ENCODE peak calls at places on chromosomes 4 and X, in six cellular contexts. U is heart right ventricle; C is psoas muscle; B is mesenchymal stem cell; X is IMR-90; J is effector memory CD4-positive, alpha-beta T cell. L is an unnamed sample.

GRCh38 chrX:152637649-152638442 is at the start of gene GABRQ:
- DNase-seq in U (no peak), C (no peak), B (no peak), X (no peak), J (no peak), L (no peak)

GRCh38 chr4:168150651-168151050 is 58.3 kb downstream of the ANXA10 start:
- DNase-seq in U (no peak), C (no peak), B (no peak), X (no peak), J (no peak), L (no peak)

GRCh38 chr4:67122029-67122428 is 423.3 kb downstream of the CENPC start:
- DNase-seq in U (no peak), C (no peak), B (peak; percentile 19), X (no peak), J (no peak), L (no peak)

GRCh38 chr4:13988347-13989265 is 361.1 kb upstream of the BOD1L1 start:
- DNase-seq in U (peak; percentile 16), C (peak; percentile 68), B (peak; percentile 86), X (peak; percentile 97), J (no peak), L (peak; percentile 72)

GRCh38 chr4:58522765-58523382 is 1412.7 kb upstream of the IGFBP7 start:
- DNase-seq in U (no peak), C (no peak), B (no peak), X (no peak), J (no peak), L (no peak)

GRCh38 chr4:156190606-156191005 is 236.9 kb upstream of the CTSO start:
- DNase-seq in U (no peak), C (no peak), B (peak; percentile 67), X (peak; percentile 89), J (no peak), L (no peak)

GRCh38 chr4:184647391-184648101 is 1.7 kb downstream of the CASP3 start:
- DNase-seq in U (no peak), C (no peak), B (peak; percentile 65), X (peak; percentile 62), J (no peak), L (no peak)

GRCh38 chrX:123083924-123084323 is 100.2 kb upstream of the GRIA3 start:
- DNase-seq in U (no peak), C (no peak), B (no peak), X (no peak), J (no peak), L (no peak)

GRCh38 chrX:150198776-150199175 is 164.3 kb upstream of the MAMLD1 start:
- DNase-seq in U (no peak), C (no peak), B (no peak), X (no peak), J (no peak), L (no peak)

GRCh38 chr4:170111546-170111945 is 21.8 kb upstream of the AADAT start:
- DNase-seq in U (no peak), C (no peak), B (no peak), X (no peak), J (no peak), L (no peak)

GRCh38 chr4:7107166-7107905 is 39.5 kb upstream of the GRPEL1 start:
- DNase-seq in U (no peak), C (peak; percentile 28), B (no peak), X (no peak), J (no peak), L (no peak)

GRCh38 chrX:15465896-15466651 is 27.1 kb downstream of the PIR start:
- DNase-seq in U (no peak), C (no peak), B (peak; percentile 21), X (peak; percentile 7), J (no peak), L (no peak)

GRCh38 chr4:53545942-53546581 is 45.2 kb downstream of the LNX1 start:
- DNase-seq in U (no peak), C (no peak), B (no peak), X (no peak), J (no peak), L (no peak)

GRCh38 chr4:122152699-122153328 is 683 bp downstream of the BLTP1 start:
- DNase-seq in U (peak; percentile 13), C (peak; percentile 60), B (peak; percentile 53), X (peak; percentile 25), J (no peak), L (peak; percentile 52)

GRCh38 chr4:128553665-128554515 is 255.6 kb upstream of the JADE1 start:
- DNase-seq in U (no peak), C (no peak), B (no peak), X (no peak), J (no peak), L (no peak)

GRCh38 chrX:53080628-53081580 is 1.3 kb upstream of the TSPYL2 start:
- DNase-seq in U (no peak), C (no peak), B (no peak), X (peak; percentile 43), J (no peak), L (no peak)

GRCh38 chr4:7095611-7096155 is 27.8 kb upstream of the GRPEL1 start:
- DNase-seq in U (no peak), C (no peak), B (no peak), X (no peak), J (no peak), L (no peak)

GRCh38 chrX:47030339-47030738 is 47.9 kb upstream of the RGN start:
- DNase-seq in U (peak; percentile 32), C (no peak), B (peak; percentile 65), X (peak; percentile 68), J (no peak), L (no peak)

GRCh38 chr4:148779771-148780170 is 337.6 kb upstream of the NR3C2 start:
- DNase-seq in U (no peak), C (no peak), B (no peak), X (no peak), J (no peak), L (no peak)

GRCh38 chrX:1448793-1449580 is 3.7 kb downstream of the ASMTL start:
- DNase-seq in U (no peak), C (no peak), B (no peak), X (no peak), J (no peak), L (no peak)

GRCh38 chr4:73684097-73684496 is 56.3 kb upstream of the CXCL8 start:
- DNase-seq in U (no peak), C (no peak), B (no peak), X (peak; percentile 43), J (no peak), L (no peak)

GRCh38 chrX:65674351-65674893 is 7.0 kb downstream of the MSN start:
- DNase-seq in U (no peak), C (no peak), B (peak; percentile 76), X (peak; percentile 31), J (no peak), L (no peak)

GRCh38 chrX:65671286-65671685 is 3.8 kb downstream of the MSN start:
- DNase-seq in U (no peak), C (no peak), B (no peak), X (no peak), J (no peak), L (no peak)

GRCh38 chrX:65668362-65669310 is 1.2 kb downstream of the MSN start:
- DNase-seq in U (peak; percentile 84), C (peak; percentile 79), B (peak; percentile 80), X (peak; percentile 80), J (peak; percentile 51), L (peak; percentile 86)

GRCh38 chrX:65673857-65674350 is 6.5 kb downstream of the MSN start:
- DNase-seq in U (no peak), C (no peak), B (no peak), X (no peak), J (no peak), L (no peak)

DNA sequence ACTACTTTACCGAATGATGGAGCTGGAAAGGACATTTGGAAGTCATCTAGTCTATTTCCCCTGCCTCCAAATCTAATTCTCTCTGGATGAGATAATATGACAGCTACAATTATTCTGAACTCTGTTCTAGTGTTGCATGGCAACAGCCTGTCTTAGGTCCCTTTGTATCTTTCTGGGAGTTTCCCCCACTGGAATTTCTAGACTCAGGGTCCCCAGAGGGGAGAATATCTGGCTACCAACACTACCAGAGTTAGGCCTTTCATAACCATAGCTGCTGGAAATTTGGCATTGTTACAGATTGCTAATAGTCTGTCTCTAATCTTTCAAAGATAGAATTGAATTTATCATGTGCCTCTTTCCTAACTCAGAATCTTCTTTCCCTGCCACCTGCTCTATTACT is 4.5 kb downstream of the MSN start:
- DNase-seq in U (no peak), C (no peak), B (peak; percentile 33), X (no peak), J (no peak), L (no peak)
- H3K4me1 ChIP-seq in U (peaks cover 74% of the 10 kb centered on the region), C (peaks cover 36% of the 10 kb centered on the region), B (no peaks in the 10 kb centered on the region), X (peaks cover 4% of the 10 kb centered on the region), J (peaks cover 16% of the 10 kb centered on the region), L (no peaks in the 10 kb centered on the region)

GRCh38 chrX:40091691-40092421 is 5.9 kb downstream of the BCOR start:
- DNase-seq in U (no peak), C (no peak), B (no peak), X (no peak), J (no peak), L (no peak)
- H3K27ac ChIP-seq in U (no peak overlapping the region), C (no peak overlapping the region), B (no peak overlapping the region), X (no peak overlapping the region), J (no peak overlapping the region), L (no peak overlapping the region)

GRCh38 chr4:141697116-141697515 is 60.7 kb downstream of the IL15 start:
- DNase-seq in U (no peak), C (no peak), B (no peak), X (no peak), J (no peak), L (no peak)
- H3K4me1 ChIP-seq in U (no peaks in the 10 kb centered on the region), C (no peaks in the 10 kb centered on the region), B (no peaks in the 10 kb centered on the region), X (peaks cover 4% of the 10 kb centered on the region), J (no peaks in the 10 kb centered on the region), L (no peaks in the 10 kb centered on the region)

GRCh38 chr4:158217763-158218162 is 7.5 kb downstream of the TMEM144 start:
- DNase-seq in U (peak; percentile 19), C (no peak), B (no peak), X (no peak), J (no peak), L (no peak)

DNA sequence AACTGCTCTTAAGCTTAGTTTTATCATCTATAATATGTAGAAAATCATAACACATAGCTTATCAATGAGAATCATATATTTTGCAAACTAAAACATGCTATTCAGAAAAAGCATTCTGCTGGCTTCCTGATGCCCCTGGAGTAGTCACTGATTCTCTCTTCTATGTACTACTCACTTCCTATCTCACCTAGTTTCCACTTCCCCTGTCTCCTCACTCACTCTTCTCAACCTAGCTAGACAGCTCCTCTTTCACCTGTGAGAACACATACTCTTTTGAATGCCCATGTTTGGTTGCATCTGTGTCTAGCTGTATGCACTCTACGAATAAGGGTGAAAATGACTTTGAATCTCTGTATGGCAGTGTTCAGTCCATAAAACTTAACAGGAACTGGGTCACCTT is 9.3 kb downstream of the TMEM144 start:
- DNase-seq in U (no peak), C (no peak), B (no peak), X (no peak), J (no peak), L (no peak)
- H3K27ac ChIP-seq in U (no peak overlapping the region), C (no peak overlapping the region), B (no peak overlapping the region), X (no peak overlapping the region), J (no peak overlapping the region), L (no peak overlapping the region)

GRCh38 chr4:150155391-150155790 is 77.1 kb downstream of the DCLK2 start:
- DNase-seq in U (no peak), C (no peak), B (no peak), X (no peak), J (no peak), L (no peak)
- H3K4me1 ChIP-seq in U (peaks cover 43% of the 10 kb centered on the region), C (no peaks in the 10 kb centered on the region), B (no peaks in the 10 kb centered on the region), X (peaks cover 2% of the 10 kb centered on the region), J (no peaks in the 10 kb centered on the region), L (peaks cover 4% of the 10 kb centered on the region)